ENCODE peak calls at places on chromosomes 7 and 10, in eight cellular contexts. One of them, this sample, is unnamed.

GRCh38 chr7:214410-215212 is 22.2 kb downstream of the FAM20C start:
- DNase-seq in astrocyte: peak; percentile 85
- DNase-seq in IMR-90: peak; percentile 81
- DNase-seq in GM23248: peak; percentile 35
- DNase-seq in colonic mucosa: no peak
- DNase-seq in HepG2: no peak
- DNase-seq in H1: no peak
- DNase-seq in MM.1S: no peak
- DNase-seq in this sample: peak; percentile 92

GRCh38 chr7:74344786-74345185 is 55.6 kb downstream of the CLIP2 start:
- DNase-seq in MM.1S: no peak
- DNase-seq in colonic mucosa: no peak
- DNase-seq in H1: no peak
- DNase-seq in GM23248: no peak
- DNase-seq in astrocyte: no peak
- DNase-seq in IMR-90: no peak
- DNase-seq in HepG2: no peak
- DNase-seq in this sample: no peak

GRCh38 chr7:74482629-74483401 is 29.1 kb downstream of the GTF2IRD1 start:
- DNase-seq in H1: no peak
- DNase-seq in colonic mucosa: no peak
- DNase-seq in GM23248: peak; percentile 78
- DNase-seq in HepG2: peak; percentile 62
- DNase-seq in MM.1S: no peak
- DNase-seq in astrocyte: peak; percentile 99
- DNase-seq in IMR-90: peak; percentile 99
- DNase-seq in this sample: peak; percentile 99

GRCh38 chr10:6553937-6554336 is 26.1 kb downstream of the PRKCQ start:
- DNase-seq in colonic mucosa: no peak
- DNase-seq in MM.1S: no peak
- DNase-seq in astrocyte: no peak
- DNase-seq in H1: no peak
- DNase-seq in GM23248: no peak
- DNase-seq in IMR-90: no peak
- DNase-seq in HepG2: no peak
- DNase-seq in this sample: no peak

GRCh38 chr7:81013036-81013435 is 94.2 kb upstream of the SEMA3C start:
- DNase-seq in H1: no peak
- DNase-seq in colonic mucosa: no peak
- DNase-seq in GM23248: peak; percentile 83
- DNase-seq in IMR-90: peak; percentile 48
- DNase-seq in MM.1S: no peak
- DNase-seq in astrocyte: peak; percentile 57
- DNase-seq in HepG2: no peak
- DNase-seq in this sample: peak; percentile 72

GRCh38 chr7:44587843-44588711 is 6.0 kb upstream of the TMED4 start:
- DNase-seq in MM.1S: peak; percentile 74
- DNase-seq in IMR-90: peak; percentile 66
- DNase-seq in GM23248: peak; percentile 75
- DNase-seq in astrocyte: peak; percentile 28
- DNase-seq in colonic mucosa: peak; percentile 71
- DNase-seq in H1: no peak
- DNase-seq in HepG2: peak; percentile 55
- DNase-seq in this sample: peak; percentile 34

GRCh38 chr10:68406111-68406814 is 814 bp downstream of the RUFY2 start:
- DNase-seq in H1: peak; percentile 85
- DNase-seq in MM.1S: peak; percentile 58
- DNase-seq in HepG2: peak; percentile 23
- DNase-seq in colonic mucosa: peak; percentile 65
- DNase-seq in astrocyte: peak; percentile 44
- DNase-seq in IMR-90: peak; percentile 58
- DNase-seq in GM23248: peak; percentile 92
- DNase-seq in this sample: peak; percentile 66

GRCh38 chr10:26214004-26214403 is 2.6 kb upstream of the GAD2 start:
- DNase-seq in IMR-90: no peak
- DNase-seq in MM.1S: no peak
- DNase-seq in GM23248: no peak
- DNase-seq in HepG2: no peak
- DNase-seq in H1: peak; percentile 58
- DNase-seq in colonic mucosa: no peak
- DNase-seq in astrocyte: no peak
- DNase-seq in this sample: no peak

GRCh38 chr7:131745645-131746248 is 189.3 kb upstream of the PODXL start:
- DNase-seq in GM23248: peak; percentile 71
- DNase-seq in colonic mucosa: no peak
- DNase-seq in astrocyte: peak; percentile 32
- DNase-seq in H1: peak; percentile 86
- DNase-seq in HepG2: peak; percentile 7
- DNase-seq in MM.1S: peak; percentile 44
- DNase-seq in IMR-90: peak; percentile 43
- DNase-seq in this sample: peak; percentile 51

GRCh38 chr10:69635428-69636272 is 5.6 kb downstream of the FAM241B start:
- DNase-seq in HepG2: no peak
- DNase-seq in IMR-90: no peak
- DNase-seq in GM23248: no peak
- DNase-seq in colonic mucosa: no peak
- DNase-seq in MM.1S: no peak
- DNase-seq in astrocyte: no peak
- DNase-seq in H1: no peak
- DNase-seq in this sample: no peak

GRCh38 chr7:27245798-27246691 is 3.4 kb downstream of the EVX1 start:
- DNase-seq in IMR-90: no peak
- DNase-seq in MM.1S: no peak
- DNase-seq in HepG2: no peak
- DNase-seq in astrocyte: no peak
- DNase-seq in H1: peak; percentile 82
- DNase-seq in colonic mucosa: peak; percentile 60
- DNase-seq in GM23248: peak; percentile 57
- DNase-seq in this sample: no peak

GRCh38 chr7:105188201-105188600 is 174.2 kb downstream of the KMT2E start:
- DNase-seq in MM.1S: no peak
- DNase-seq in GM23248: peak; percentile 46
- DNase-seq in IMR-90: peak; percentile 25
- DNase-seq in HepG2: no peak
- DNase-seq in H1: no peak
- DNase-seq in astrocyte: peak; percentile 18
- DNase-seq in colonic mucosa: no peak
- DNase-seq in this sample: peak; percentile 17

GRCh38 chr7:137343483-137343841 is at the start of gene PTN:
- DNase-seq in IMR-90: peak; percentile 79
- DNase-seq in MM.1S: no peak
- DNase-seq in H1: peak; percentile 73
- DNase-seq in astrocyte: peak; percentile 77
- DNase-seq in GM23248: peak; percentile 74
- DNase-seq in HepG2: no peak
- DNase-seq in colonic mucosa: no peak
- DNase-seq in this sample: peak; percentile 83

GRCh38 chr7:28957064-28957821 is 887 bp downstream of the TRIL start:
- DNase-seq in MM.1S: no peak
- DNase-seq in IMR-90: no peak
- DNase-seq in colonic mucosa: peak; percentile 44
- DNase-seq in HepG2: no peak
- DNase-seq in astrocyte: no peak
- DNase-seq in GM23248: peak; percentile 30
- DNase-seq in H1: peak; percentile 80
- DNase-seq in this sample: peak; percentile 11

GRCh38 chr7:28005075-28005847 is 175.3 kb downstream of the JAZF1 start:
- DNase-seq in GM23248: no peak
- DNase-seq in MM.1S: no peak
- DNase-seq in colonic mucosa: no peak
- DNase-seq in H1: no peak
- DNase-seq in HepG2: no peak
- DNase-seq in astrocyte: peak; percentile 62
- DNase-seq in IMR-90: no peak
- DNase-seq in this sample: peak; percentile 61

GRCh38 chr10:98047009-98047741 is 16.8 kb upstream of the CRTAC1 start:
- DNase-seq in MM.1S: no peak
- DNase-seq in IMR-90: no peak
- DNase-seq in colonic mucosa: no peak
- DNase-seq in HepG2: no peak
- DNase-seq in H1: no peak
- DNase-seq in astrocyte: no peak
- DNase-seq in GM23248: no peak
- DNase-seq in this sample: no peak

GRCh38 chr7:105014725-105015630 is 973 bp downstream of the KMT2E start:
- DNase-seq in astrocyte: peak; percentile 18
- DNase-seq in MM.1S: peak; percentile 78
- DNase-seq in colonic mucosa: peak; percentile 83
- DNase-seq in H1: peak; percentile 55
- DNase-seq in HepG2: peak; percentile 20
- DNase-seq in GM23248: peak; percentile 69
- DNase-seq in IMR-90: peak; percentile 34
- DNase-seq in this sample: peak; percentile 51

GRCh38 chr10:23994459-23995046 is 214.4 kb upstream of the KIAA1217 start:
- DNase-seq in IMR-90: peak; percentile 39
- DNase-seq in colonic mucosa: peak; percentile 67
- DNase-seq in H1: peak; percentile 84
- DNase-seq in astrocyte: peak; percentile 20
- DNase-seq in GM23248: peak; percentile 66
- DNase-seq in HepG2: peak; percentile 46
- DNase-seq in MM.1S: peak; percentile 51
- DNase-seq in this sample: peak; percentile 40

GRCh38 chr10:88028654-88029053 is 165.2 kb downstream of the PTEN start:
- DNase-seq in HepG2: peak; percentile 61
- DNase-seq in GM23248: no peak
- DNase-seq in astrocyte: no peak
- DNase-seq in IMR-90: no peak
- DNase-seq in colonic mucosa: peak; percentile 28
- DNase-seq in H1: no peak
- DNase-seq in MM.1S: no peak
- DNase-seq in this sample: no peak

GRCh38 chr10:46552526-46553237 is 3.8 kb downstream of the GPRIN2 start:
- DNase-seq in IMR-90: no peak
- DNase-seq in HepG2: no peak
- DNase-seq in MM.1S: no peak
- DNase-seq in GM23248: no peak
- DNase-seq in H1: no peak
- DNase-seq in astrocyte: no peak
- DNase-seq in colonic mucosa: peak; percentile 55
- DNase-seq in this sample: no peak

GRCh38 chr10:132227851-132228390 is 41.2 kb downstream of the DPYSL4 start:
- DNase-seq in IMR-90: no peak
- DNase-seq in colonic mucosa: no peak
- DNase-seq in H1: no peak
- DNase-seq in HepG2: no peak
- DNase-seq in MM.1S: no peak
- DNase-seq in astrocyte: no peak
- DNase-seq in GM23248: no peak
- DNase-seq in this sample: no peak

DNA sequence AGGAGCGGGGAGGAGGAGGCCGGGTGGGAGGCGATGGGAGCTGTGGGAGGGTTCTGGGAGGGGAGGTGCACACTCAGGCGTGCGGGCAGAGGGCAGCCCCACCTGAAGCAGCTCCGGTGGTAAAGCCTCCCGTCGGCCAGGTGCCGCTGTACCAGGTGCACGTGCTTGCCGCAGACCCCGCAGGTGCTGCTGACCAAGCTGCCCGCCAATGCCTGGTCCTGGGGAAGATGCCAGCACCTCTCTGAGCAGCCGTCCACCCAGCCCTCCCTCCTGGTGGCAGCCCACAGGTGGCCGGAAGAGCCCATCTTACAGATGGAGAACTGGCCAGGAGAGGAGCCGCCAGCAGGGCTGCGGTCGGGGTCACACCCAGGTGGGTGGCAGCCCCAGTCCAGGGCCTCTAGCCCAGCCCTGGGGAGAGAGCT is 12.6 kb downstream of the MICALL2 start:
- DNase-seq in IMR-90: no peak
- DNase-seq in colonic mucosa: no peak
- DNase-seq in HepG2: no peak
- DNase-seq in GM23248: no peak
- DNase-seq in astrocyte: no peak
- DNase-seq in MM.1S: peak; percentile 29
- DNase-seq in H1: no peak
- DNase-seq in this sample: no peak
- H3K27ac ChIP-seq in IMR-90: no peak overlapping the region
- H3K27ac ChIP-seq in colonic mucosa: peak overlapping the region; percentile 57
- H3K27ac ChIP-seq in HepG2: no peak overlapping the region
- H3K27ac ChIP-seq in GM23248: no peak overlapping the region
- H3K27ac ChIP-seq in astrocyte: no peak overlapping the region
- H3K27ac ChIP-seq in MM.1S: no peak overlapping the region
- H3K27ac ChIP-seq in H1: no peak overlapping the region
- H3K27ac ChIP-seq in this sample: no peak overlapping the region

DNA sequence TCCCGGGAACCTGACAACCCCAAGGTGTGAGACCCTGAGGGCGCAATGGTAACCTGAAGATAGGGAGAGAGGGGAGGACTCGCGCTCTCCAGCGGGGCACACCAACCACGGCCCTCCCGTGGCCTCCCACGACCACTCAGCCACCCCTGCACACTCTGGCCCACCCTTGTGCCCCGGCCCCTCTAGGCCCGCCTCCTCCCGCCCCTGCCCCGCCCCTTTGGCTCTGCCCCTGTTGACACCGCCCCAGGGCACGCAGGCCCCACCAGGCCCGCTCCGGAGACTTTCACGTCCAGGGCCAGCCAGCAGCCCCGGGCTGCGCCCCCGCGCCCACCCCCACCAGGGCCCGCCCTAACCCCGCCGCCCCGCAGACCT is 11.0 kb downstream of the ATG9B start:
- DNase-seq in MM.1S: no peak
- DNase-seq in H1: no peak
- DNase-seq in GM23248: no peak
- DNase-seq in colonic mucosa: peak; percentile 36
- DNase-seq in HepG2: no peak
- DNase-seq in astrocyte: no peak
- DNase-seq in IMR-90: no peak
- DNase-seq in this sample: no peak
- H3K9ac ChIP-seq in MM.1S: no peak overlapping the region
- H3K9ac ChIP-seq in H1: peak overlapping the region; percentile 29
- H3K9ac ChIP-seq in GM23248: peak overlapping the region; percentile 75
- H3K9ac ChIP-seq in colonic mucosa: no peak overlapping the region
- H3K9ac ChIP-seq in HepG2: no peak overlapping the region
- H3K9ac ChIP-seq in astrocyte: no peak overlapping the region
- H3K9ac ChIP-seq in IMR-90: no peak overlapping the region
- H3K9ac ChIP-seq in this sample: no peak overlapping the region

DNA sequence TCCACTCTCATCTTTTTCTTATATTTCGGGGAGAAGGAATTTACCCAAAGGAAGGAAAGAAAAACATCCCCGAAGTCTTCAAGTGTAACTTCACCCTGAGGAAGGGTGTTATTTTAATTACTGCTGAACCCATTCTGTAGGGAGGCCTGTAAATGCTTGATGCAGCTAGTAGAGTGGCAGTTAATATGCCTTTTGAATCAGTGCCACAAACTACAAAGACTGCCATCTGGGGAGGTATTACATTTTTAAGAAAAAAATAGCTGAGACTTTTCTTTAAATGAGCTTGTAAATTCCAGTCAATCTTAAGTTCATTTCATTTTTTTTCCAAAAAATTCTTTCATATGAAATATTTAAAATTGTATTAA is 233.1 kb upstream of the FERD3L start:
- DNase-seq in IMR-90: no peak
- DNase-seq in colonic mucosa: no peak
- DNase-seq in HepG2: no peak
- DNase-seq in astrocyte: no peak
- DNase-seq in MM.1S: no peak
- DNase-seq in GM23248: no peak
- DNase-seq in H1: no peak
- DNase-seq in this sample: no peak
- H3K27ac ChIP-seq in IMR-90: peak overlapping the region; percentile 88
- H3K27ac ChIP-seq in colonic mucosa: no peak overlapping the region
- H3K27ac ChIP-seq in HepG2: no peak overlapping the region
- H3K27ac ChIP-seq in astrocyte: peak overlapping the region; percentile 74
- H3K27ac ChIP-seq in MM.1S: no peak overlapping the region
- H3K27ac ChIP-seq in GM23248: no peak overlapping the region
- H3K27ac ChIP-seq in H1: no peak overlapping the region
- H3K27ac ChIP-seq in this sample: no peak overlapping the region

GRCh38 chr7:116955340-116955739 is 2.0 kb downstream of the ST7 start:
- DNase-seq in MM.1S: no peak
- DNase-seq in GM23248: no peak
- DNase-seq in colonic mucosa: no peak
- DNase-seq in H1: no peak
- DNase-seq in IMR-90: no peak
- DNase-seq in HepG2: no peak
- DNase-seq in astrocyte: no peak
- DNase-seq in this sample: no peak
- H3K9ac ChIP-seq in MM.1S: no peak overlapping the region
- H3K9ac ChIP-seq in GM23248: peak overlapping the region; percentile 98
- H3K9ac ChIP-seq in colonic mucosa: no peak overlapping the region
- H3K9ac ChIP-seq in H1: no peak overlapping the region
- H3K9ac ChIP-seq in IMR-90: no peak overlapping the region
- H3K9ac ChIP-seq in HepG2: peak overlapping the region; percentile 98
- H3K9ac ChIP-seq in astrocyte: peak overlapping the region; percentile 99
- H3K9ac ChIP-seq in this sample: no peak overlapping the region